ENCODE peak calls at places on chromosomes 4 and X, in five cellular contexts. C, D, X, F and H are unnamed samples.
A peak's percentile ranks its signal among the peaks of the same experiment; 100 is the strongest.

GRCh38 chr4:37604464-37604863 is 81.7 kb downstream of the RELL1 start:
- DNase-seq in C (no peak), D (no peak), X (no peak), F (no peak), H (no peak)

GRCh38 chr4:109015413-109015810 is 252.6 kb upstream of the ETNPPL start:
- DNase-seq in C (no peak), D (no peak), X (no peak), F (no peak), H (no peak)

GRCh38 chr4:54090804-54091623 is 8.9 kb upstream of the GSX2 start:
- DNase-seq in C (no peak), D (no peak), X (peak; percentile 75), F (peak; percentile 38), H (no peak)

GRCh38 chrX:144275403-144275802 is 391.5 kb downstream of the UBE2NL start:
- DNase-seq in C (no peak), D (no peak), X (no peak), F (no peak), H (no peak)

GRCh38 chrX:44568196-44568595 is 25.5 kb upstream of the FUNDC1 start:
- DNase-seq in C (no peak), D (no peak), X (no peak), F (no peak), H (no peak)

GRCh38 chrX:134375691-134376090 is 84.3 kb upstream of the HPRT1 start:
- DNase-seq in C (no peak), D (no peak), X (no peak), F (no peak), H (no peak)

GRCh38 chr4:4492161-4492847 is 49.5 kb downstream of the STX18 start:
- DNase-seq in C (no peak), D (no peak), X (no peak), F (no peak), H (no peak)

GRCh38 chr4:83255584-83255983 is 29.0 kb downstream of the COQ2 start:
- DNase-seq in C (no peak), D (no peak), X (no peak), F (no peak), H (no peak)

GRCh38 chrX:3029084-3029483 is 12.2 kb upstream of the ARSF start:
- DNase-seq in C (no peak), D (no peak), X (no peak), F (no peak), H (no peak)

GRCh38 chrX:46838482-46838857 is 1.6 kb downstream of the RP2 start:
- DNase-seq in C (no peak), D (no peak), X (no peak), F (no peak), H (no peak)

GRCh38 chrX:9923357-9923756 is 43.8 kb upstream of the CLDN34 start:
- DNase-seq in C (no peak), D (no peak), X (no peak), F (no peak), H (no peak)

GRCh38 chr4:173337463-173337862 is 3.3 kb upstream of the HMGB2 start:
- DNase-seq in C (no peak), D (no peak), X (no peak), F (no peak), H (no peak)

GRCh38 chr4:163536101-163536500 is 41.6 kb downstream of the TMA16 start:
- DNase-seq in C (no peak), D (no peak), X (no peak), F (no peak), H (no peak)

GRCh38 chrX:45758319-45758718 is 557.6 kb upstream of the DIPK2B start:
- DNase-seq in C (no peak), D (no peak), X (no peak), F (no peak), H (no peak)

GRCh38 chr4:7210818-7211217 is 18.5 kb downstream of the SORCS2 start:
- DNase-seq in C (no peak), D (no peak), X (no peak), F (no peak), H (no peak)

GRCh38 chr4:186283311-186283710 is 17.3 kb downstream of the F11 start:
- DNase-seq in C (no peak), D (no peak), X (no peak), F (peak; percentile 16), H (no peak)

GRCh38 chr4:102586644-102587021 is 85.5 kb downstream of the NFKB1 start:
- DNase-seq in C (no peak), D (no peak), X (no peak), F (no peak), H (no peak)

GRCh38 chrX:51053741-51054140 is 143.2 kb downstream of the BMP15 start:
- DNase-seq in C (no peak), D (no peak), X (no peak), F (no peak), H (no peak)

GRCh38 chrX:51047950-51048349 is 137.4 kb downstream of the BMP15 start:
- DNase-seq in C (no peak), D (no peak), X (no peak), F (no peak), H (no peak)
- TF ChIP-seq CTCF in C (no peak), D (no peak), X (no peak), F (no peak), H (no peak)

DNA sequence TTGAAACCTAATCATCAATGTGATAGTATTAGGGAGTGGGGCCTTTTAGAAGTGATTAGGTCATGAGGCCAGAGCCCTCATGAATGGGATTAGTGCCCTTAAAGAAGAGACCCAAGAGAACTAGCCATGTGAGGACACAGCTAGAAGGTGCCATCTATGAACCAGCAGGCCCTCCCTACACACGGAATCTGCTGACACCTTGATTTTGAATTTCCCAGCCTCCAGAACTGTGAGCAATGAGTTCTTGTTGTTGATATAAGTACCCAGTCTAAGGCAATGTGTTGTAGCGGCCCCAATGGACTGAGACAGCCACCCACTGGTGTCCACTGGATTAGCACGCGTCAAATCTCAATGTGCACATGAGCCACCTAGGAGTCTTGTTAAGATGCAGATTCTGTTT is 8.4 kb upstream of the ADGRG2 start:
- DNase-seq in C (no peak), D (no peak), X (no peak), F (no peak), H (no peak)
- TF ChIP-seq CTCF in C (no peak), D (no peak), X (no peak), F (peak; percentile 25), H (no peak)

GRCh38 chr4:151409470-151410313 is 716 bp downstream of the FHIP1A start:
- DNase-seq in C (peak; percentile 30), D (no peak), X (peak; percentile 67), F (peak; percentile 79), H (no peak)

GRCh38 chr4:151408380-151408629 is 671 bp upstream of the FHIP1A start:
- DNase-seq in C (no peak), D (no peak), X (no peak), F (no peak), H (no peak)

GRCh38 chr4:151407018-151407417 is 2.0 kb upstream of the FHIP1A start:
- DNase-seq in C (no peak), D (no peak), X (no peak), F (no peak), H (no peak)

GRCh38 chr4:151407466-151408379 is 1.3 kb upstream of the FHIP1A start:
- DNase-seq in C (peak; percentile 9), D (peak; percentile 4), X (no peak), F (no peak), H (no peak)

DNA sequence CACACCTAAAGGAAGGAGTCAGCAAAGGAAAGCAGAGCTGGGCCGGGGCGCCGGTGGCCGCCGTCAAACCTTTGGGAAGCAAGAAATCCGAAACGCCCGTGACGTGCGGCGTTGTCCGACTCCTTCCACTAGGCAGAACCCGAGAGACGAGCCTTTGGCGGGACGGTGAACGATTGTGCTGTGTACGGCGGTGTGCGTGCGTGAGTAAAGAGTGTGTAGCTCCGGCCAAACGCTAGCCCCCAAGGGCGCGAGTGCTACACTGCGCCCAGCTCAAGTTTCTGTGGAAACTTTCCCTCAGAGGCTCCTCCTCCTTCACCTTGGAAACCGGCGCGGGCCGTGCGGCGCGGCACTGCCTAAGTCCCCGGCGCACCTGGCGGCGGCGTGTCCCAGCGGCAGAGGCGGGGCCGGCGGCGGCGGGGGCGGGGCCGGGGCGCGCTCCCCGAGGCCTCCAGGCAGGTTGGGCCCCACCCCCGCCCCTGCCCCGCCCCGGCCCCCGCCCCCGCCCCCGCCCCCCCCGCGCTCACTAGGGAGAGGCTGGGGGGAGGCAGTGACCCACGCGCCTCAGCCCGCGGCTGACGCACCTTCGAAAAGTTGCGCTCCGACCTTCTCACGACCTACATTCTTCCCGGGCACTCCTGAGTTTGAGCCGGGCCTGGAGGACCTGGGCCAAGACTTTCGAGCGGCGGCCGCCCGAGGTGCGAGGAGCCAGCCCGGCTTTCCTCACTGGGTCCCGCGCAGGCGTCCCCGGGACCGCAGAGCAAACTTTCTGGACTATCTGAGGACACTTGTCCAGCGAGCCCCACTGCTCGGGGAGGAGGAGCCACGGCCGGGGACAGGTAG is at the start of gene FHIP1A:
- DNase-seq in C (peak; percentile 91), D (peak; percentile 14), X (peak; percentile 79), F (peak; percentile 86), H (peak; percentile 48)
- TF ChIP-seq CTCF in C (peak; percentile 25), D (peak; percentile 15), X (no peak), F (no peak), H (peak; percentile 35)

GRCh38 chr4:86482851-86483490 is 111.1 kb upstream of the PTPN13 start:
- DNase-seq in C (no peak), D (no peak), X (no peak), F (no peak), H (peak; percentile 50)
- TF ChIP-seq CTCF in C (peak; percentile 36), D (no peak), X (no peak), F (no peak), H (peak; percentile 66)